ENCODE peak calls at places on chromosomes 6 and 20, in six cellular contexts. One of them, this sample, is unnamed.

GRCh38 chr6:117919775-117920492 is 12.9 kb downstream of the SLC35F1 start:
- DNase-seq in mesenchymal stem cell: peak
- DNase-seq in H1: peak
- DNase-seq in neuronal stem cell: peak
- DNase-seq in H9: peak
- DNase-seq in IMR-90: no peak
- DNase-seq in this sample: no peak

GRCh38 chr20:4814696-4815252 is 93.1 kb downstream of the PRND start:
- DNase-seq in H9: no peak
- DNase-seq in H1: no peak
- DNase-seq in mesenchymal stem cell: no peak
- DNase-seq in IMR-90: no peak
- DNase-seq in neuronal stem cell: no peak
- DNase-seq in this sample: peak

GRCh38 chr6:152355166-152355565 is 282.0 kb downstream of the SYNE1 start:
- DNase-seq in neuronal stem cell: no peak
- DNase-seq in IMR-90: no peak
- DNase-seq in H1: no peak
- DNase-seq in H9: no peak
- DNase-seq in mesenchymal stem cell: no peak
- DNase-seq in this sample: no peak

GRCh38 chr20:58349586-58349985 is 39.4 kb upstream of the VAPB start:
- DNase-seq in neuronal stem cell: no peak
- DNase-seq in mesenchymal stem cell: peak
- DNase-seq in H1: no peak
- DNase-seq in H9: no peak
- DNase-seq in IMR-90: peak
- DNase-seq in this sample: no peak

GRCh38 chr6:126516411-126516810 is 176.5 kb downstream of the CENPW start:
- DNase-seq in neuronal stem cell: no peak
- DNase-seq in H1: no peak
- DNase-seq in mesenchymal stem cell: no peak
- DNase-seq in IMR-90: no peak
- DNase-seq in H9: no peak
- DNase-seq in this sample: no peak

GRCh38 chr20:56797023-56797422 is 167.9 kb downstream of the TFAP2C start:
- DNase-seq in H1: no peak
- DNase-seq in neuronal stem cell: no peak
- DNase-seq in H9: no peak
- DNase-seq in mesenchymal stem cell: no peak
- DNase-seq in IMR-90: no peak
- DNase-seq in this sample: no peak

GRCh38 chr6:162149786-162150185 is 577.8 kb downstream of the PRKN start:
- DNase-seq in H9: no peak
- DNase-seq in H1: no peak
- DNase-seq in neuronal stem cell: no peak
- DNase-seq in IMR-90: no peak
- DNase-seq in mesenchymal stem cell: no peak
- DNase-seq in this sample: no peak

GRCh38 chr20:59783020-59784010 is 150.1 kb downstream of the SYCP2 start:
- DNase-seq in H9: peak
- DNase-seq in IMR-90: peak
- DNase-seq in neuronal stem cell: peak
- DNase-seq in mesenchymal stem cell: no peak
- DNase-seq in H1: peak
- DNase-seq in this sample: peak

GRCh38 chr6:169048806-169049205 is 204.8 kb downstream of the THBS2 start:
- DNase-seq in H9: no peak
- DNase-seq in neuronal stem cell: no peak
- DNase-seq in IMR-90: no peak
- DNase-seq in mesenchymal stem cell: no peak
- DNase-seq in H1: no peak
- DNase-seq in this sample: no peak

GRCh38 chr6:14462135-14462905 is 344.7 kb downstream of the CD83 start:
- DNase-seq in IMR-90: no peak
- DNase-seq in H9: no peak
- DNase-seq in H1: no peak
- DNase-seq in mesenchymal stem cell: no peak
- DNase-seq in neuronal stem cell: no peak
- DNase-seq in this sample: no peak

GRCh38 chr6:113092795-113093194 is 745.7 kb downstream of the RFPL4B start:
- DNase-seq in neuronal stem cell: no peak
- DNase-seq in IMR-90: no peak
- DNase-seq in H9: no peak
- DNase-seq in mesenchymal stem cell: no peak
- DNase-seq in H1: no peak
- DNase-seq in this sample: no peak
- H3K14ac ChIP-seq in neuronal stem cell: no peak
- H3K14ac ChIP-seq in IMR-90: no peak
- H3K14ac ChIP-seq in H9: no peak
- H3K14ac ChIP-seq in mesenchymal stem cell: no peak
- H3K14ac ChIP-seq in H1: no peak
- H3K14ac ChIP-seq in this sample: no peak

GRCh38 chr6:83601119-83601518 is 88.8 kb downstream of the PRSS35 start:
- DNase-seq in H9: no peak
- DNase-seq in mesenchymal stem cell: no peak
- DNase-seq in H1: no peak
- DNase-seq in neuronal stem cell: no peak
- DNase-seq in IMR-90: no peak
- DNase-seq in this sample: no peak
- H3K14ac ChIP-seq in H9: no peak
- H3K14ac ChIP-seq in mesenchymal stem cell: no peak
- H3K14ac ChIP-seq in H1: no peak
- H3K14ac ChIP-seq in neuronal stem cell: no peak
- H3K14ac ChIP-seq in IMR-90: no peak
- H3K14ac ChIP-seq in this sample: no peak

DNA sequence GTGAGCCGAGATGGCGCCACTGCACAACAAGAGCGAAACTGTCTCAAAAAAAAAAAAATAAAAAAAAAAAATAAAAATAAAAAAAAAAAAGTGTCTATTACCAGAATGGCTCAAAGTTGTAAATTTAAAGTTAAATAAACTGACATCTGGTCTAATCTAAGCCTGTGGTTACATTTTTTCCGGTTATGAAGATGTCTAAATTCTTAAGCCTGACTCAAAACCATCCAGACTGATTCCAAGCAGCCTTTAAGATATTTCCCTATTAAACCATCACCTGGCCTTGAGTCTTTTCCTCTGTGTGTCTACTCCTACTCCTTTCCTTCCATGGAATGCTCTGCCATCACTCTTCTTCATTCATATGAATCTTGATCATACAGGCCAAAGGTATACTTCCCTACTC is 371.7 kb upstream of the RUNX2 start:
- DNase-seq in neuronal stem cell: no peak
- DNase-seq in H9: no peak
- DNase-seq in H1: no peak
- DNase-seq in IMR-90: peak
- DNase-seq in mesenchymal stem cell: peak
- DNase-seq in this sample: peak
- H3K14ac ChIP-seq in neuronal stem cell: no peak
- H3K14ac ChIP-seq in H9: no peak
- H3K14ac ChIP-seq in H1: no peak
- H3K14ac ChIP-seq in IMR-90: no peak
- H3K14ac ChIP-seq in mesenchymal stem cell: no peak
- H3K14ac ChIP-seq in this sample: no peak

GRCh38 chr6:50467931-50468330 is 245.4 kb upstream of the TFAP2D start:
- DNase-seq in H9: no peak
- DNase-seq in H1: no peak
- DNase-seq in neuronal stem cell: no peak
- DNase-seq in mesenchymal stem cell: no peak
- DNase-seq in IMR-90: no peak
- DNase-seq in this sample: no peak
- H3K14ac ChIP-seq in H9: no peak
- H3K14ac ChIP-seq in H1: no peak
- H3K14ac ChIP-seq in neuronal stem cell: no peak
- H3K14ac ChIP-seq in mesenchymal stem cell: no peak
- H3K14ac ChIP-seq in IMR-90: no peak
- H3K14ac ChIP-seq in this sample: no peak

GRCh38 chr6:3253597-3253961 is 5.2 kb upstream of the PSMG4 start:
- DNase-seq in mesenchymal stem cell: no peak
- DNase-seq in neuronal stem cell: no peak
- DNase-seq in H1: no peak
- DNase-seq in IMR-90: no peak
- DNase-seq in H9: no peak
- DNase-seq in this sample: no peak
- H3K14ac ChIP-seq in mesenchymal stem cell: no peak
- H3K14ac ChIP-seq in neuronal stem cell: no peak
- H3K14ac ChIP-seq in H1: no peak
- H3K14ac ChIP-seq in IMR-90: no peak
- H3K14ac ChIP-seq in H9: no peak
- H3K14ac ChIP-seq in this sample: no peak

DNA sequence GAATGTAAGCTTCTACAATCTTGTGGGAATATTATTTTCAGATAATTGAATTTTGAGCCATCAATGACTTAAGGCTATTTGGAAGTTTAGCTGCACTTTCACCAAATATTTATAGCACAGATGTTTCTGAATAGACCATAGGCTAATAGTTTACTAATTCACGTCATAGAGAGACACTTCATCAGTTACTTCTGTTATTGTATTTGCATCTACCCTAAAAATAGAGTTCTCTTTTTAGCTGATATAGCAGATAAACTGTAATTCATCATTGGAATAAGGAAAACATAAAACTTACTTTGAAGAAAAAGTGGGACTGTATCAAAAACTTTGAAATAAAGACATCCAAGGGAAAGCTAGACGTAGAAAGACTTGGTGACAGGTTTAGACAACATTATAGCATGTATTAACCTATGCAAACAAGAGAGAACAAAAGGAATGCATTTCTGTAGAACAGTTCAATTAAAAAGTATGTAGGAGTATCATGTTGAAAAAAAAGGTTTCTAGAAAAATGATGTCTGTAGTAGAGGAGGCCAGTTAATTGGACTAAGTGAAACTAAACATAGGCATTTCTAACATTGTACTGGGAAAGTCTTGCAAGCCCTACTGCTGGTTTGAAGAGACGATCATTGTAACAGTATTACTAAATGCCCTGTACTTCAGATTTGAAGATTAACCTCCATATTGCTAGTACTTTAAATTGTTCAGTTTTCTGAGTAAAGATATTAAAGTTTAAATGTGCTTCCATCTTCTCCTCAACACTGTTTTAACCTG is 123.3 kb downstream of the ZFAND3 start:
- DNase-seq in H9: no peak
- DNase-seq in H1: no peak
- DNase-seq in neuronal stem cell: no peak
- DNase-seq in mesenchymal stem cell: no peak
- DNase-seq in IMR-90: peak
- DNase-seq in this sample: no peak
- H3K14ac ChIP-seq in H9: no peak
- H3K14ac ChIP-seq in H1: no peak
- H3K14ac ChIP-seq in neuronal stem cell: no peak
- H3K14ac ChIP-seq in mesenchymal stem cell: no peak
- H3K14ac ChIP-seq in IMR-90: no peak
- H3K14ac ChIP-seq in this sample: no peak

GRCh38 chr6:106066984-106067383 is 19.2 kb upstream of the PRDM1 start:
- DNase-seq in mesenchymal stem cell: no peak
- DNase-seq in H9: no peak
- DNase-seq in H1: no peak
- DNase-seq in IMR-90: peak
- DNase-seq in neuronal stem cell: no peak
- DNase-seq in this sample: no peak

GRCh38 chr6:106060167-106060566 is 26.0 kb upstream of the PRDM1 start:
- DNase-seq in H1: no peak
- DNase-seq in H9: no peak
- DNase-seq in neuronal stem cell: no peak
- DNase-seq in IMR-90: no peak
- DNase-seq in mesenchymal stem cell: no peak
- DNase-seq in this sample: no peak

GRCh38 chr6:106064766-106065165 is 21.4 kb upstream of the PRDM1 start:
- DNase-seq in H9: no peak
- DNase-seq in neuronal stem cell: no peak
- DNase-seq in IMR-90: peak
- DNase-seq in H1: no peak
- DNase-seq in mesenchymal stem cell: no peak
- DNase-seq in this sample: no peak

GRCh38 chr6:106064103-106064502 is 22.0 kb upstream of the PRDM1 start:
- DNase-seq in H1: no peak
- DNase-seq in neuronal stem cell: no peak
- DNase-seq in IMR-90: peak
- DNase-seq in H9: no peak
- DNase-seq in mesenchymal stem cell: peak
- DNase-seq in this sample: no peak

GRCh38 chr6:106063448-106063850 is 22.7 kb upstream of the PRDM1 start:
- DNase-seq in H1: no peak
- DNase-seq in mesenchymal stem cell: peak
- DNase-seq in H9: no peak
- DNase-seq in neuronal stem cell: no peak
- DNase-seq in IMR-90: peak
- DNase-seq in this sample: no peak
- H3K14ac ChIP-seq in H1: no peak
- H3K14ac ChIP-seq in mesenchymal stem cell: no peak
- H3K14ac ChIP-seq in H9: no peak
- H3K14ac ChIP-seq in neuronal stem cell: no peak
- H3K14ac ChIP-seq in IMR-90: peak
- H3K14ac ChIP-seq in this sample: no peak